ENCODE peak calls at places on chromosomes 16 and 17, in seven cellular contexts. One of them, this sample, is unnamed.

GRCh38 chr17:17071531-17072360 is 29.5 kb downstream of the MPRIP start:
- DNase-seq in PC-9: no peak
- DNase-seq in T follicular helper cell: no peak
- DNase-seq in stimulated activated CD4-positive, alpha-beta T cell treated with anti-CD3 and anti-CD28 coated beads, Interleukin-1b, Interleukin-23, amount 100 ng/mL, for 48 hours: no peak
- DNase-seq in A172: no peak
- DNase-seq in heart right ventricle: no peak
- DNase-seq in esophagus muscularis mucosa: no peak
- DNase-seq in this sample: no peak

GRCh38 chr17:57086069-57086930 is 1.3 kb downstream of the AKAP1 start:
- DNase-seq in PC-9: no peak
- DNase-seq in esophagus muscularis mucosa: no peak
- DNase-seq in stimulated activated CD4-positive, alpha-beta T cell treated with anti-CD3 and anti-CD28 coated beads, Interleukin-1b, Interleukin-23, amount 100 ng/mL, for 48 hours: peak
- DNase-seq in A172: peak
- DNase-seq in heart right ventricle: peak
- DNase-seq in T follicular helper cell: peak
- DNase-seq in this sample: peak

GRCh38 chr17:21282231-21282630 is 2.3 kb upstream of the MAP2K3 start:
- DNase-seq in T follicular helper cell: no peak
- DNase-seq in A172: peak
- DNase-seq in PC-9: peak
- DNase-seq in esophagus muscularis mucosa: no peak
- DNase-seq in stimulated activated CD4-positive, alpha-beta T cell treated with anti-CD3 and anti-CD28 coated beads, Interleukin-1b, Interleukin-23, amount 100 ng/mL, for 48 hours: no peak
- DNase-seq in heart right ventricle: no peak
- DNase-seq in this sample: no peak

GRCh38 chr17:45578516-45579455 is 88.3 kb upstream of the PLEKHM1 start:
- DNase-seq in A172: no peak
- DNase-seq in T follicular helper cell: no peak
- DNase-seq in stimulated activated CD4-positive, alpha-beta T cell treated with anti-CD3 and anti-CD28 coated beads, Interleukin-1b, Interleukin-23, amount 100 ng/mL, for 48 hours: no peak
- DNase-seq in PC-9: no peak
- DNase-seq in heart right ventricle: no peak
- DNase-seq in esophagus muscularis mucosa: no peak
- DNase-seq in this sample: no peak

GRCh38 chr16:64705443-64705842 is 416.4 kb downstream of the CDH11 start:
- DNase-seq in stimulated activated CD4-positive, alpha-beta T cell treated with anti-CD3 and anti-CD28 coated beads, Interleukin-1b, Interleukin-23, amount 100 ng/mL, for 48 hours: no peak
- DNase-seq in heart right ventricle: no peak
- DNase-seq in esophagus muscularis mucosa: no peak
- DNase-seq in A172: peak
- DNase-seq in PC-9: no peak
- DNase-seq in T follicular helper cell: no peak
- DNase-seq in this sample: no peak

GRCh38 chr17:69594641-69595040 is 180.1 kb downstream of the MAP2K6 start:
- DNase-seq in T follicular helper cell: no peak
- DNase-seq in A172: no peak
- DNase-seq in stimulated activated CD4-positive, alpha-beta T cell treated with anti-CD3 and anti-CD28 coated beads, Interleukin-1b, Interleukin-23, amount 100 ng/mL, for 48 hours: no peak
- DNase-seq in heart right ventricle: no peak
- DNase-seq in PC-9: no peak
- DNase-seq in esophagus muscularis mucosa: no peak
- DNase-seq in this sample: no peak

GRCh38 chr16:3578610-3579551 is 1.7 kb upstream of the NLRC3 start:
- DNase-seq in A172: peak
- DNase-seq in stimulated activated CD4-positive, alpha-beta T cell treated with anti-CD3 and anti-CD28 coated beads, Interleukin-1b, Interleukin-23, amount 100 ng/mL, for 48 hours: peak
- DNase-seq in heart right ventricle: no peak
- DNase-seq in PC-9: no peak
- DNase-seq in esophagus muscularis mucosa: no peak
- DNase-seq in T follicular helper cell: no peak
- DNase-seq in this sample: peak

GRCh38 chr17:78568494-78569115 is 8.6 kb downstream of the DNAH17 start:
- DNase-seq in A172: peak
- DNase-seq in T follicular helper cell: no peak
- DNase-seq in stimulated activated CD4-positive, alpha-beta T cell treated with anti-CD3 and anti-CD28 coated beads, Interleukin-1b, Interleukin-23, amount 100 ng/mL, for 48 hours: no peak
- DNase-seq in esophagus muscularis mucosa: no peak
- DNase-seq in heart right ventricle: no peak
- DNase-seq in PC-9: peak
- DNase-seq in this sample: no peak

GRCh38 chr17:13182854-13183253 is 165.0 kb upstream of the ELAC2 start:
- DNase-seq in A172: no peak
- DNase-seq in heart right ventricle: no peak
- DNase-seq in PC-9: no peak
- DNase-seq in esophagus muscularis mucosa: no peak
- DNase-seq in T follicular helper cell: no peak
- DNase-seq in stimulated activated CD4-positive, alpha-beta T cell treated with anti-CD3 and anti-CD28 coated beads, Interleukin-1b, Interleukin-23, amount 100 ng/mL, for 48 hours: no peak
- DNase-seq in this sample: no peak

GRCh38 chr16:47852991-47853390 is 302.8 kb downstream of the ABCC12 start:
- DNase-seq in A172: no peak
- DNase-seq in heart right ventricle: no peak
- DNase-seq in PC-9: no peak
- DNase-seq in stimulated activated CD4-positive, alpha-beta T cell treated with anti-CD3 and anti-CD28 coated beads, Interleukin-1b, Interleukin-23, amount 100 ng/mL, for 48 hours: no peak
- DNase-seq in esophagus muscularis mucosa: peak
- DNase-seq in T follicular helper cell: no peak
- DNase-seq in this sample: no peak

GRCh38 chr17:1398900-1399299 is 1.1 kb downstream of the YWHAE start:
- DNase-seq in PC-9: no peak
- DNase-seq in A172: peak
- DNase-seq in T follicular helper cell: no peak
- DNase-seq in stimulated activated CD4-positive, alpha-beta T cell treated with anti-CD3 and anti-CD28 coated beads, Interleukin-1b, Interleukin-23, amount 100 ng/mL, for 48 hours: no peak
- DNase-seq in esophagus muscularis mucosa: no peak
- DNase-seq in heart right ventricle: no peak
- DNase-seq in this sample: no peak

GRCh38 chr16:87345721-87346424 is 28.7 kb upstream of the C16orf95 start:
- DNase-seq in stimulated activated CD4-positive, alpha-beta T cell treated with anti-CD3 and anti-CD28 coated beads, Interleukin-1b, Interleukin-23, amount 100 ng/mL, for 48 hours: no peak
- DNase-seq in T follicular helper cell: no peak
- DNase-seq in esophagus muscularis mucosa: no peak
- DNase-seq in PC-9: no peak
- DNase-seq in heart right ventricle: peak
- DNase-seq in A172: no peak
- DNase-seq in this sample: no peak

GRCh38 chr17:77819497-77819896 is 139.0 kb upstream of the TNRC6C start:
- DNase-seq in stimulated activated CD4-positive, alpha-beta T cell treated with anti-CD3 and anti-CD28 coated beads, Interleukin-1b, Interleukin-23, amount 100 ng/mL, for 48 hours: no peak
- DNase-seq in heart right ventricle: no peak
- DNase-seq in A172: no peak
- DNase-seq in esophagus muscularis mucosa: no peak
- DNase-seq in T follicular helper cell: no peak
- DNase-seq in PC-9: no peak
- DNase-seq in this sample: no peak

GRCh38 chr16:49834496-49835009 is 21.4 kb downstream of the ZNF423 start:
- DNase-seq in stimulated activated CD4-positive, alpha-beta T cell treated with anti-CD3 and anti-CD28 coated beads, Interleukin-1b, Interleukin-23, amount 100 ng/mL, for 48 hours: no peak
- DNase-seq in PC-9: no peak
- DNase-seq in heart right ventricle: peak
- DNase-seq in T follicular helper cell: no peak
- DNase-seq in esophagus muscularis mucosa: no peak
- DNase-seq in A172: no peak
- DNase-seq in this sample: no peak

GRCh38 chr17:9676742-9677387 is 31.5 kb downstream of the USP43 start:
- DNase-seq in stimulated activated CD4-positive, alpha-beta T cell treated with anti-CD3 and anti-CD28 coated beads, Interleukin-1b, Interleukin-23, amount 100 ng/mL, for 48 hours: peak
- DNase-seq in A172: peak
- DNase-seq in T follicular helper cell: no peak
- DNase-seq in PC-9: peak
- DNase-seq in heart right ventricle: no peak
- DNase-seq in esophagus muscularis mucosa: no peak
- DNase-seq in this sample: peak

GRCh38 chr16:12925026-12925425 is 23.6 kb downstream of the SHISA9 start:
- DNase-seq in PC-9: no peak
- DNase-seq in A172: no peak
- DNase-seq in esophagus muscularis mucosa: no peak
- DNase-seq in T follicular helper cell: no peak
- DNase-seq in stimulated activated CD4-positive, alpha-beta T cell treated with anti-CD3 and anti-CD28 coated beads, Interleukin-1b, Interleukin-23, amount 100 ng/mL, for 48 hours: no peak
- DNase-seq in heart right ventricle: no peak
- DNase-seq in this sample: no peak

GRCh38 chr17:59506907-59507726 is 58.3 kb upstream of the DHX40 start:
- DNase-seq in esophagus muscularis mucosa: no peak
- DNase-seq in PC-9: no peak
- DNase-seq in A172: peak
- DNase-seq in heart right ventricle: no peak
- DNase-seq in stimulated activated CD4-positive, alpha-beta T cell treated with anti-CD3 and anti-CD28 coated beads, Interleukin-1b, Interleukin-23, amount 100 ng/mL, for 48 hours: no peak
- DNase-seq in T follicular helper cell: no peak
- DNase-seq in this sample: no peak

GRCh38 chr16:15971435-15971805 is 22.0 kb downstream of the ABCC1 start:
- DNase-seq in esophagus muscularis mucosa: no peak
- DNase-seq in heart right ventricle: no peak
- DNase-seq in T follicular helper cell: no peak
- DNase-seq in PC-9: no peak
- DNase-seq in stimulated activated CD4-positive, alpha-beta T cell treated with anti-CD3 and anti-CD28 coated beads, Interleukin-1b, Interleukin-23, amount 100 ng/mL, for 48 hours: no peak
- DNase-seq in A172: no peak
- DNase-seq in this sample: no peak

GRCh38 chr17:15469260-15469659 is 1.8 kb upstream of the CDRT4 start:
- DNase-seq in A172: peak
- DNase-seq in PC-9: no peak
- DNase-seq in stimulated activated CD4-positive, alpha-beta T cell treated with anti-CD3 and anti-CD28 coated beads, Interleukin-1b, Interleukin-23, amount 100 ng/mL, for 48 hours: no peak
- DNase-seq in T follicular helper cell: no peak
- DNase-seq in esophagus muscularis mucosa: no peak
- DNase-seq in heart right ventricle: peak
- DNase-seq in this sample: no peak

GRCh38 chr16:54511181-54511731 is 224.7 kb upstream of the IRX3 start:
- DNase-seq in esophagus muscularis mucosa: no peak
- DNase-seq in T follicular helper cell: no peak
- DNase-seq in A172: no peak
- DNase-seq in PC-9: no peak
- DNase-seq in stimulated activated CD4-positive, alpha-beta T cell treated with anti-CD3 and anti-CD28 coated beads, Interleukin-1b, Interleukin-23, amount 100 ng/mL, for 48 hours: no peak
- DNase-seq in heart right ventricle: no peak
- DNase-seq in this sample: no peak

GRCh38 chr16:68713430-68713829 is 23.7 kb upstream of the CDH1 start:
- DNase-seq in T follicular helper cell: no peak
- DNase-seq in stimulated activated CD4-positive, alpha-beta T cell treated with anti-CD3 and anti-CD28 coated beads, Interleukin-1b, Interleukin-23, amount 100 ng/mL, for 48 hours: no peak
- DNase-seq in heart right ventricle: no peak
- DNase-seq in A172: no peak
- DNase-seq in esophagus muscularis mucosa: no peak
- DNase-seq in PC-9: no peak
- DNase-seq in this sample: no peak

GRCh38 chr16:31090540-31090939 is 1.8 kb upstream of the PRSS53 start:
- DNase-seq in heart right ventricle: no peak
- DNase-seq in stimulated activated CD4-positive, alpha-beta T cell treated with anti-CD3 and anti-CD28 coated beads, Interleukin-1b, Interleukin-23, amount 100 ng/mL, for 48 hours: no peak
- DNase-seq in T follicular helper cell: no peak
- DNase-seq in PC-9: peak
- DNase-seq in esophagus muscularis mucosa: no peak
- DNase-seq in A172: peak
- DNase-seq in this sample: no peak

GRCh38 chr17:7703584-7704574 is 1.1 kb upstream of the EFNB3 start:
- DNase-seq in stimulated activated CD4-positive, alpha-beta T cell treated with anti-CD3 and anti-CD28 coated beads, Interleukin-1b, Interleukin-23, amount 100 ng/mL, for 48 hours: no peak
- DNase-seq in T follicular helper cell: no peak
- DNase-seq in heart right ventricle: no peak
- DNase-seq in A172: peak
- DNase-seq in esophagus muscularis mucosa: no peak
- DNase-seq in PC-9: no peak
- DNase-seq in this sample: no peak

This sample was measured in T-helper 1 cell.